ENCODE peak calls at places on chromosomes 16 and 17, in seven cellular contexts. One of them, this sample, is unnamed.

GRCh38 chr16:85395207-85395912 is 217.8 kb upstream of the GSE1 start:
- DNase-seq in breast epithelium: peak
- DNase-seq in neural progenitor cell: no peak
- DNase-seq in AG08396: peak
- DNase-seq in SW 1271: peak
- DNase-seq in effector CD8-positive, alpha-beta T cell: no peak
- DNase-seq in left ventricle myocardium superior: peak
- DNase-seq in this sample: no peak

GRCh38 chr16:15857779-15858560 is 1.1 kb upstream of the MYH11 start:
- DNase-seq in breast epithelium: peak
- DNase-seq in neural progenitor cell: peak
- DNase-seq in AG08396: peak
- DNase-seq in SW 1271: no peak
- DNase-seq in effector CD8-positive, alpha-beta T cell: no peak
- DNase-seq in left ventricle myocardium superior: peak
- DNase-seq in this sample: no peak

GRCh38 chr16:27330542-27330941 is 16.8 kb downstream of the IL4R start:
- DNase-seq in breast epithelium: peak
- DNase-seq in neural progenitor cell: no peak
- DNase-seq in AG08396: peak
- DNase-seq in SW 1271: no peak
- DNase-seq in effector CD8-positive, alpha-beta T cell: no peak
- DNase-seq in left ventricle myocardium superior: peak
- DNase-seq in this sample: no peak

GRCh38 chr16:17831330-17831729 is 360.6 kb upstream of the XYLT1 start:
- DNase-seq in breast epithelium: no peak
- DNase-seq in neural progenitor cell: peak
- DNase-seq in AG08396: no peak
- DNase-seq in SW 1271: no peak
- DNase-seq in effector CD8-positive, alpha-beta T cell: no peak
- DNase-seq in left ventricle myocardium superior: no peak
- DNase-seq in this sample: no peak

GRCh38 chr17:42010898-42011516 is 6.2 kb downstream of the DNAJC7 start:
- DNase-seq in breast epithelium: no peak
- DNase-seq in neural progenitor cell: peak
- DNase-seq in AG08396: peak
- DNase-seq in SW 1271: peak
- DNase-seq in effector CD8-positive, alpha-beta T cell: no peak
- DNase-seq in left ventricle myocardium superior: no peak
- DNase-seq in this sample: no peak

GRCh38 chr16:19375561-19376158 is 42.0 kb upstream of the TMC5 start:
- DNase-seq in breast epithelium: peak
- DNase-seq in neural progenitor cell: peak
- DNase-seq in AG08396: peak
- DNase-seq in SW 1271: peak
- DNase-seq in effector CD8-positive, alpha-beta T cell: no peak
- DNase-seq in left ventricle myocardium superior: no peak
- DNase-seq in this sample: peak

GRCh38 chr16:77403732-77404131 is 31.1 kb downstream of the ADAMTS18 start:
- DNase-seq in breast epithelium: no peak
- DNase-seq in neural progenitor cell: no peak
- DNase-seq in AG08396: no peak
- DNase-seq in SW 1271: no peak
- DNase-seq in effector CD8-positive, alpha-beta T cell: no peak
- DNase-seq in left ventricle myocardium superior: no peak
- DNase-seq in this sample: no peak

GRCh38 chr16:65069090-65069489 is 52.8 kb downstream of the CDH11 start:
- DNase-seq in breast epithelium: no peak
- DNase-seq in neural progenitor cell: no peak
- DNase-seq in AG08396: peak
- DNase-seq in SW 1271: no peak
- DNase-seq in effector CD8-positive, alpha-beta T cell: no peak
- DNase-seq in left ventricle myocardium superior: no peak
- DNase-seq in this sample: no peak